ENCODE peak calls at places on chromosomes 2 and 18, in six cellular contexts. One of them, this sample, is unnamed.
A peak's percentile ranks its signal among the peaks of the same experiment; 100 is the strongest.

GRCh38 chr2:72011791-72012190 is 135.9 kb downstream of the CYP26B1 start:
- DNase-seq in HCT116: no peak
- DNase-seq in HepG2: no peak
- DNase-seq in K562: no peak
- DNase-seq in H1: no peak
- DNase-seq in GM12878: no peak
- DNase-seq in this sample: no peak

GRCh38 chr18:44098551-44099098 is 582.1 kb upstream of the SETBP1 start:
- DNase-seq in HCT116: no peak
- DNase-seq in HepG2: no peak
- DNase-seq in K562: no peak
- DNase-seq in H1: peak; percentile 36
- DNase-seq in GM12878: no peak
- DNase-seq in this sample: peak; percentile 16

GRCh38 chr2:3405308-3405707 is 25.8 kb downstream of the TRAPPC12 start:
- DNase-seq in HCT116: no peak
- DNase-seq in HepG2: no peak
- DNase-seq in K562: no peak
- DNase-seq in H1: no peak
- DNase-seq in GM12878: no peak
- DNase-seq in this sample: no peak

GRCh38 chr18:59096098-59096779 is 43.4 kb upstream of the SEC11C start:
- DNase-seq in HCT116: no peak
- DNase-seq in HepG2: peak; percentile 5
- DNase-seq in K562: no peak
- DNase-seq in H1: peak; percentile 38
- DNase-seq in GM12878: no peak
- DNase-seq in this sample: no peak

GRCh38 chr2:37634914-37635358 is 36.5 kb downstream of the CDC42EP3 start:
- DNase-seq in HCT116: no peak
- DNase-seq in HepG2: no peak
- DNase-seq in K562: no peak
- DNase-seq in H1: no peak
- DNase-seq in GM12878: no peak
- DNase-seq in this sample: no peak

GRCh38 chr2:43075054-43075593 is 151.3 kb downstream of the ZFP36L2 start:
- DNase-seq in HCT116: no peak
- DNase-seq in HepG2: peak; percentile 76
- DNase-seq in K562: no peak
- DNase-seq in H1: no peak
- DNase-seq in GM12878: no peak
- DNase-seq in this sample: no peak

GRCh38 chr2:97728091-97728596 is 14.8 kb downstream of the ZAP70 start:
- DNase-seq in HCT116: no peak
- DNase-seq in HepG2: no peak
- DNase-seq in K562: no peak
- DNase-seq in H1: no peak
- DNase-seq in GM12878: no peak
- DNase-seq in this sample: no peak

GRCh38 chr18:57561728-57562423 is 24.6 kb downstream of the FECH start:
- DNase-seq in HCT116: peak; percentile 16
- DNase-seq in HepG2: peak; percentile 47
- DNase-seq in K562: peak; percentile 63
- DNase-seq in H1: no peak
- DNase-seq in GM12878: no peak
- DNase-seq in this sample: no peak

GRCh38 chr2:170377469-170378207 is 199.7 kb downstream of the MYO3B start:
- DNase-seq in HCT116: no peak
- DNase-seq in HepG2: no peak
- DNase-seq in K562: no peak
- DNase-seq in H1: no peak
- DNase-seq in GM12878: no peak
- DNase-seq in this sample: no peak

GRCh38 chr2:137255990-137256389 is 490.6 kb downstream of the THSD7B start:
- DNase-seq in HCT116: no peak
- DNase-seq in HepG2: no peak
- DNase-seq in K562: no peak
- DNase-seq in H1: no peak
- DNase-seq in GM12878: no peak
- DNase-seq in this sample: no peak

GRCh38 chr2:61660511-61661388 is 122.6 kb upstream of the XPO1 start:
- DNase-seq in HCT116: no peak
- DNase-seq in HepG2: peak; percentile 39
- DNase-seq in K562: no peak
- DNase-seq in H1: no peak
- DNase-seq in GM12878: no peak
- DNase-seq in this sample: no peak

GRCh38 chr18:21084511-21085078 is 27.0 kb downstream of the ROCK1 start:
- DNase-seq in HCT116: no peak
- DNase-seq in HepG2: no peak
- DNase-seq in K562: no peak
- DNase-seq in H1: no peak
- DNase-seq in GM12878: no peak
- DNase-seq in this sample: no peak

GRCh38 chr2:216555274-216555673 is 56.6 kb downstream of the RPL37A start:
- DNase-seq in HCT116: no peak
- DNase-seq in HepG2: no peak
- DNase-seq in K562: no peak
- DNase-seq in H1: no peak
- DNase-seq in GM12878: no peak
- DNase-seq in this sample: no peak
- TF ChIP-seq ZNF274 in HCT116: no peak
- TF ChIP-seq ZNF274 in HepG2: no peak
- TF ChIP-seq ZNF274 in K562: no peak
- TF ChIP-seq ZNF274 in H1: no peak
- TF ChIP-seq ZNF274 in GM12878: no peak
- TF ChIP-seq ZNF274 in this sample: no peak

DNA sequence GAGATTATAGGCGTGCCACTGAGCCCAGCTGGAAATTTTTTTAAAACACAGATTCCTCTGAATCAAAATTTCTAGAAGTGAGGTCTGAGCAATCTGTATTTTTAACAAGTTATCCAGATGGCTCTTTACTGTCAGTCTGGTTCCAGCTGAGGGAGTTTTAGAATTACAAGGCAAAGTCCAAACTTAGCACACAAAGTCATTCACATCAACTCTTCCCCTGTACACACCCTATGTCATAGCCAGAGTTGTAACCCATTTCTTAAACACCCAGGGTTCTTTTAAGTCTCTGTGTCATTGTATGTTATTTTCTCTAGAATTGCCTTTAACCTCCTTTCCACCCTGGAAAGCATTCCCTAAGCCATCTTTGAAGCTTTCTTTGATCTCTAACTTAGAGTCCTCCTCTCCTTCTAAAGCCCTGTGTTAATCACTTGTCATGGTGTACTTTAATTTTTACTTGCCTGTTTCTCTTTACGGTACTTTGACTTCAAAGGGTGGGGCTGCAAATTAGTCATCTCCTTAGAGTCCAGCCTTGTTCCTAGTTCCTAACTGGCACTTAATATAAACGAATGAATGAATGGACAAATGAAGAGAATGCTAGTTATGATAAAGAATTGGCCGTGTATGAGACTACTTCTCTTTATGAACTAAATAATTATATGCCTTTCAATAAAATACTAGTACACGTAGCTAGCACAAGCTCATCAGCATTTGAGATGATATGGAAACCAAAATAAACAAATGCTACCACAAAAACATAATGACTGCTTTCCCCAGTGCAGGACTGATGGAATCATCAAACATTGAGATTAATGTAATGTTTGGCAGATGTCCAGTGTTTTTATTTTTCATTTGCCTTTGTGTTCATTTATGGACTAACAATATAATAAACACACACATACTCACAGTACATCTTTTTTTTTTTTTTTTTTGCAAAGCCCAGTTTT is 12.0 kb upstream of the ACTR3 start:
- DNase-seq in HCT116: peak; percentile 85
- DNase-seq in HepG2: peak; percentile 76
- DNase-seq in K562: peak; percentile 46
- DNase-seq in H1: no peak
- DNase-seq in GM12878: no peak
- DNase-seq in this sample: no peak
- TF ChIP-seq YY1 in HCT116: no peak
- TF ChIP-seq YY1 in HepG2: no peak
- TF ChIP-seq YY1 in K562: no peak
- TF ChIP-seq YY1 in H1: no peak
- TF ChIP-seq YY1 in GM12878: no peak
- TF ChIP-seq YY1 in this sample: no peak

GRCh38 chr18:12314586-12315305 is 6.7 kb downstream of the TUBB6 start:
- DNase-seq in HCT116: no peak
- DNase-seq in HepG2: no peak
- DNase-seq in K562: no peak
- DNase-seq in H1: no peak
- DNase-seq in GM12878: no peak
- DNase-seq in this sample: no peak

GRCh38 chr18:12315481-12315880 is 7.4 kb downstream of the TUBB6 start:
- DNase-seq in HCT116: no peak
- DNase-seq in HepG2: no peak
- DNase-seq in K562: no peak
- DNase-seq in H1: no peak
- DNase-seq in GM12878: no peak
- DNase-seq in this sample: no peak

GRCh38 chr18:12310762-12311161 is 2.7 kb downstream of the TUBB6 start:
- DNase-seq in HCT116: no peak
- DNase-seq in HepG2: no peak
- DNase-seq in K562: no peak
- DNase-seq in H1: no peak
- DNase-seq in GM12878: no peak
- DNase-seq in this sample: no peak

GRCh38 chr18:12313530-12314245 is 5.6 kb downstream of the TUBB6 start:
- DNase-seq in HCT116: no peak
- DNase-seq in HepG2: no peak
- DNase-seq in K562: no peak
- DNase-seq in H1: no peak
- DNase-seq in GM12878: no peak
- DNase-seq in this sample: no peak

GRCh38 chr18:12312936-12313335 is 4.9 kb downstream of the TUBB6 start:
- DNase-seq in HCT116: no peak
- DNase-seq in HepG2: no peak
- DNase-seq in K562: no peak
- DNase-seq in H1: no peak
- DNase-seq in GM12878: no peak
- DNase-seq in this sample: no peak
- H3K4me1 ChIP-seq in HCT116: peaks cover 10% of the 10 kb centered on the region
- H3K4me1 ChIP-seq in HepG2: peaks cover 10% of the 10 kb centered on the region
- H3K4me1 ChIP-seq in K562: peaks cover 21% of the 10 kb centered on the region
- H3K4me1 ChIP-seq in H1: peaks cover 3% of the 10 kb centered on the region
- H3K4me1 ChIP-seq in GM12878: peaks cover 25% of the 10 kb centered on the region
- H3K4me1 ChIP-seq in this sample: no peaks in the 10 kb centered on the region

GRCh38 chr2:174059875-174060226 is 94.7 kb upstream of the SP3 start:
- DNase-seq in HCT116: no peak
- DNase-seq in HepG2: no peak
- DNase-seq in K562: no peak
- DNase-seq in H1: no peak
- DNase-seq in GM12878: no peak
- DNase-seq in this sample: no peak

GRCh38 chr2:174059178-174059874 is 94.2 kb upstream of the SP3 start:
- DNase-seq in HCT116: no peak
- DNase-seq in HepG2: peak; percentile 27
- DNase-seq in K562: peak; percentile 58
- DNase-seq in H1: no peak
- DNase-seq in GM12878: no peak
- DNase-seq in this sample: no peak

GRCh38 chr2:174066871-174067270 is 101.7 kb upstream of the SP3 start:
- DNase-seq in HCT116: no peak
- DNase-seq in HepG2: no peak
- DNase-seq in K562: no peak
- DNase-seq in H1: no peak
- DNase-seq in GM12878: no peak
- DNase-seq in this sample: no peak

GRCh38 chr2:174063492-174064092 is 98.4 kb upstream of the SP3 start:
- DNase-seq in HCT116: no peak
- DNase-seq in HepG2: no peak
- DNase-seq in K562: no peak
- DNase-seq in H1: no peak
- DNase-seq in GM12878: no peak
- DNase-seq in this sample: no peak

GRCh38 chr2:174062934-174063333 is 97.8 kb upstream of the SP3 start:
- DNase-seq in HCT116: no peak
- DNase-seq in HepG2: no peak
- DNase-seq in K562: no peak
- DNase-seq in H1: no peak
- DNase-seq in GM12878: no peak
- DNase-seq in this sample: no peak
- TF ChIP-seq ZNF274 in HCT116: no peak
- TF ChIP-seq ZNF274 in HepG2: no peak
- TF ChIP-seq ZNF274 in K562: no peak
- TF ChIP-seq ZNF274 in H1: no peak
- TF ChIP-seq ZNF274 in GM12878: no peak
- TF ChIP-seq ZNF274 in this sample: no peak

GRCh38 chr2:20184067-20184938 is 40.6 kb downstream of the SDC1 start:
- DNase-seq in HCT116: no peak
- DNase-seq in HepG2: peak; percentile 93
- DNase-seq in K562: no peak
- DNase-seq in H1: no peak
- DNase-seq in GM12878: no peak
- DNase-seq in this sample: no peak
- TF ChIP-seq YY1 in HCT116: no peak
- TF ChIP-seq YY1 in HepG2: no peak
- TF ChIP-seq YY1 in K562: no peak
- TF ChIP-seq YY1 in H1: no peak
- TF ChIP-seq YY1 in GM12878: no peak
- TF ChIP-seq YY1 in this sample: no peak